ENCODE peak calls at places on chromosomes 7 and 10, in four cellular contexts. One of them, this sample, is unnamed.

GRCh38 chr7:45052011-45052410 is 36.8 kb downstream of the NACAD start:
- DNase-seq in GM12891: no peak
- DNase-seq in GM12892: no peak
- DNase-seq in HCT116: no peak
- DNase-seq in this sample: no peak

GRCh38 chr10:127041561-127041960 is 136.3 kb downstream of the DOCK1 start:
- DNase-seq in GM12891: no peak
- DNase-seq in GM12892: no peak
- DNase-seq in HCT116: peak
- DNase-seq in this sample: no peak

GRCh38 chr10:127919418-127920191 is 12.7 kb downstream of the PTPRE start:
- DNase-seq in HCT116: no peak
- DNase-seq in GM12891: no peak
- DNase-seq in GM12892: no peak
- DNase-seq in this sample: no peak

GRCh38 chr7:55210716-55211115 is 154.4 kb upstream of the LANCL2 start:
- DNase-seq in GM12891: no peak
- DNase-seq in GM12892: no peak
- DNase-seq in HCT116: no peak
- DNase-seq in this sample: no peak

GRCh38 chr7:50416509-50417299 is 33.4 kb downstream of the FIGNL1 start:
- DNase-seq in HCT116: no peak
- DNase-seq in GM12892: no peak
- DNase-seq in GM12891: no peak
- DNase-seq in this sample: no peak

GRCh38 chr7:123573896-123574467 is 16.4 kb upstream of the NDUFA5 start:
- DNase-seq in GM12891: no peak
- DNase-seq in GM12892: no peak
- DNase-seq in HCT116: no peak
- DNase-seq in this sample: no peak

GRCh38 chr7:77823787-77824186 is 25.2 kb downstream of the PHTF2 start:
- DNase-seq in GM12891: no peak
- DNase-seq in HCT116: no peak
- DNase-seq in GM12892: no peak
- DNase-seq in this sample: no peak

GRCh38 chr10:104824378-104825006 is 183.4 kb downstream of the SORCS3 start:
- DNase-seq in HCT116: peak
- DNase-seq in GM12892: no peak
- DNase-seq in GM12891: no peak
- DNase-seq in this sample: no peak

GRCh38 chr10:127033116-127033515 is 127.9 kb downstream of the DOCK1 start:
- DNase-seq in GM12892: no peak
- DNase-seq in GM12891: no peak
- DNase-seq in HCT116: no peak
- DNase-seq in this sample: no peak

GRCh38 chr10:89734616-89735015 is 33.2 kb downstream of the KIF20B start:
- DNase-seq in HCT116: no peak
- DNase-seq in GM12891: no peak
- DNase-seq in GM12892: no peak
- DNase-seq in this sample: no peak
- TF ChIP-seq POLR2AphosphoS5 in HCT116: no peak
- TF ChIP-seq POLR2AphosphoS5 in GM12891: no peak
- TF ChIP-seq POLR2AphosphoS5 in GM12892: no peak
- TF ChIP-seq POLR2AphosphoS5 in this sample: no peak

DNA sequence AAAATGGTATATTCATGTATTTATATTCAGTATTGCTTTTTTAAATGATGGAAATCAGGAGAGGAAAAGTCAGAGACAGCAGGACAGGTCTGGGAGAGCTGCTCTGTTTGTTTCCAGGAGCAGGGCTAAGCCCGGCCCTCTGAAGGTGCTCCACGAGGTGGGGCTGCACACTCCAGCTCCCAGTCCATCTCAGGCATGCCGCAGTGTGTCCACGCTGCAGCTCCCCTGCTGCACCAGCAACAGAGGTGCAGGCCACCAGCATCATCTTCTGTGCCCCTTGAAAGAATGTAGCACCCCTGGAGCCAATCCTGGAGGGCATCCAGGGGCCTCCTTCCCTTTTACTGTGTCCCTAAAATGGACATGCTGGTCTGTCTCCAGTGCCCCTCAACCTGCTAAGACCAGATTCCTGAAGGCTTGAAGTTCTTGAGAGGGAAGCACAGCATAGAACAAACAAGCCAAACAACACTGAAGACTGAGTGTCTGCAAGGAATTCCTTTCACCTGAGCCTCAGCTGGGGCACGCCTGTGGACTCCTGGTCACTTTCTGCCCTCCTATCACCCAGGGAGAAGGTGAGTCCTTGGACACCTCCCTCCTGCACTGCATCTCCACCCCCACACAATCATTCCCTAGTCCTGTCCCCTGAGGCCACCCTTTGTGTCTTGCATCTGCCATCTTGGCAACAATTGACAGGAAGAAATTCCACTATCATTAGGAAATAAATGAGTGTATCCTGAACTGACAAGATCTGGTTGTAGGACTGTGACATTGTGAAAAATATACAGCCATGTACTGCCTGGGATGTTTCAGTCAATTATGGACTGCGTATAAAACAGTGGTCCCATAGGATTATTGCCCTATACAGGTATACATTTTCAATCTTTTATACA is 100.5 kb downstream of the CXCL12 start:
- DNase-seq in GM12891: no peak
- DNase-seq in GM12892: no peak
- DNase-seq in HCT116: no peak
- DNase-seq in this sample: no peak
- TF ChIP-seq POLR2AphosphoS5 in GM12891: no peak
- TF ChIP-seq POLR2AphosphoS5 in GM12892: no peak
- TF ChIP-seq POLR2AphosphoS5 in HCT116: no peak
- TF ChIP-seq POLR2AphosphoS5 in this sample: no peak

DNA sequence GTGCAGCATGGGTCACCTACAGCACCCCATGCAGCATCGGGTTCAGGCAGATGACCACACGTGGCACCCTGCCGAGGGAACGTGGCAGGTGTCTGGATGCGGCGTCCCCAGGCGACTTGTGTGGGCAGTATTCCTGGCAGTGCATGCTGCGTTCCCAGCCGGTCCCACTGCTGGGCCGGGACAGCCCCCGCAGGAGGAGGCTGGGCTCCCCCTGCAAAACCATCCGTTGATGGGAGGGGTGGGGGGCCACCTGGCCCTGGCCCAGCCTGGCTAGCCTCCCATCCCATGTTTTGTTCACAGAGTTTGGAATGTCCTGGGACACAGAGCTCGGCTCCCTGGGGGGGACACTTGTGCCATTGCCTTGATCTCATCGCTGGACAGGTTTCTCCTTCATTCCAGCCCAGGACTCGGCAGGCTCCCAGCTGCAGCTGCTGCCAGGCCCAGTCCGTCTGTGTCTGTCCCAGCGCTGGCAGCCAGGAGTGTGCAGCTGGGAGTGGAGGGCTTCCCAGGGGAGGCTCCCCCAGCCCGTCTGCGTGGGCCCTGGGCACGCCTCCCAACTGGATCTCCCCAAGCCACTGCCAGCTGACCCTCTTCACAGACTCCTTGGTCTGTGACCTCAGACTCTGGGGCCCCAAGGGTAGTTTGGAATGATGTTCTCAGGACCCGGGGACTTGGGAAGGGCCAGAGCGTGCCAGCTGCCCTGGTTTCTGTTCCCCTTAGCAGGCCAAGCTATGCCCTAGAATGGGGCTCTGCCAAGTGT is 32.6 kb downstream of the TMEM270 start:
- DNase-seq in HCT116: no peak
- DNase-seq in GM12892: no peak
- DNase-seq in GM12891: no peak
- DNase-seq in this sample: peak
- TF ChIP-seq POLR2AphosphoS5 in HCT116: no peak
- TF ChIP-seq POLR2AphosphoS5 in GM12892: no peak
- TF ChIP-seq POLR2AphosphoS5 in GM12891: no peak
- TF ChIP-seq POLR2AphosphoS5 in this sample: no peak

DNA sequence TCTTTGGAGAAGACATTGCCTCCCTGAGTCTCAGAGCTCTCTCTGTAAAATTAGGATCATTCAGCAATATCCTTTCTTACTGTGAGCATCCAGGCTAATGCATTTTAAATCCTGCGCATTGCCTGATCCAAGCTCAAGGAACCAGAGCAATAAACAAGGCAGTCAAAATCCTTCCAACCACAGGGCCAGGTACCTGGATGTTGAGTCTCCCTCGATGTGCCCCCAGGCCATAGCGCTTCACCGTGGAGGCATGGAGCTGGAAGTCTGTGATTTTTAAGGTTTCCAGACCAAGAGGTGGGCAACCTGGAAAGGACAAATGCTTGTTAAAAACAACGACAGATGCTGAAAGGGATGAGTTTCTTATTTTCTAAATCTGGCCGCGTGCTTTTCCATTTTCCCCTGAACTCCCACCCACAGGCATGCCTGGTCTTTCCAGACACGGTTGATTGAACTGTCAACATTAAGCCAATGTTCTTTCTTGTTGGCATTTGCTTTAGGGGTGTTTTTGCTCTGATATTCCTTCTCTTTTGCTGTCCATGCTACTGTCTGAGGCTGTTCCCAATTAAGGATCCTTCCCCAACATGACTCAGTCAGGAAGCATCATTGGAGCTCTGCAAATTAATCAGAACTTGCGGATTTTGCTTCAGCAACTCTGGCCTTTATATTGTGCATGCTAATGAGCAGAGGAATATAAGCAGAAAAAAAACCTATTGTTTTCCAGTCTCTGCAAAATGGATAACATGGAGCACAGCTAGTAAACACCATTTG is 29.0 kb downstream of the CPXM2 start:
- DNase-seq in HCT116: no peak
- DNase-seq in GM12892: no peak
- DNase-seq in GM12891: no peak
- DNase-seq in this sample: no peak
- TF ChIP-seq POLR2AphosphoS5 in HCT116: no peak
- TF ChIP-seq POLR2AphosphoS5 in GM12892: no peak
- TF ChIP-seq POLR2AphosphoS5 in GM12891: no peak
- TF ChIP-seq POLR2AphosphoS5 in this sample: no peak

GRCh38 chr7:80542398-80542797 is 30.5 kb upstream of the GNAT3 start:
- DNase-seq in GM12891: no peak
- DNase-seq in GM12892: no peak
- DNase-seq in HCT116: no peak
- DNase-seq in this sample: no peak
- TF ChIP-seq POLR2AphosphoS5 in GM12891: no peak
- TF ChIP-seq POLR2AphosphoS5 in GM12892: no peak
- TF ChIP-seq POLR2AphosphoS5 in HCT116: no peak
- TF ChIP-seq POLR2AphosphoS5 in this sample: no peak